ENCODE peak calls at places on chromosomes 7 and 10, in six cellular contexts. P, M, K, J, W and U are unnamed samples.

GRCh38 chr10:116961305-116962251 is 43.4 kb downstream of the SHTN1 start:
- DNase-seq in P (no peak), M (no peak), K (no peak), J (no peak), W (no peak), U (no peak)

GRCh38 chr7:101554584-101555268 is 74.4 kb downstream of the MYL10 start:
- DNase-seq in P (no peak), M (no peak), K (no peak), J (no peak), W (no peak), U (no peak)

GRCh38 chr10:52451817-52452216 is 137.7 kb downstream of the DKK1 start:
- DNase-seq in P (peak; percentile 22), M (peak; percentile 80), K (no peak), J (no peak), W (peak; percentile 91), U (peak; percentile 46)

GRCh38 chr10:43043342-43043772 is 33.5 kb upstream of the RET start:
- DNase-seq in P (no peak), M (no peak), K (no peak), J (no peak), W (no peak), U (no peak)

GRCh38 chr7:99267530-99268360 is 4.9 kb upstream of the MYH16 start:
- DNase-seq in P (peak; percentile 77), M (peak; percentile 49), K (peak; percentile 48), J (peak; percentile 85), W (peak; percentile 97), U (peak; percentile 94)

GRCh38 chr7:140008755-140009610 is 53.8 kb downstream of the PARP12 start:
- DNase-seq in P (no peak), M (no peak), K (no peak), J (no peak), W (no peak), U (no peak)

GRCh38 chr7:145665499-145666258 is 450.9 kb upstream of the CNTNAP2 start:
- DNase-seq in P (peak; percentile 4), M (no peak), K (no peak), J (no peak), W (no peak), U (peak; percentile 76)

GRCh38 chr7:144452064-144452463 is 48.6 kb upstream of the NOBOX start:
- DNase-seq in P (no peak), M (no peak), K (no peak), J (no peak), W (no peak), U (no peak)

GRCh38 chr7:84271550-84271949 is 77.0 kb upstream of the SEMA3A start:
- DNase-seq in P (peak; percentile 36), M (no peak), K (no peak), J (no peak), W (peak; percentile 68), U (no peak)

GRCh38 chr7:36048141-36048901 is 104.7 kb upstream of the EEPD1 start:
- DNase-seq in P (peak; percentile 74), M (no peak), K (no peak), J (no peak), W (peak; percentile 89), U (peak; percentile 98)

GRCh38 chr10:100826983-100827818 is 81.8 kb downstream of the PAX2 start:
- DNase-seq in P (no peak), M (no peak), K (peak; percentile 64), J (peak; percentile 56), W (peak; percentile 10), U (no peak)
- H3K27me3 ChIP-seq in P (peaks cover 97% of the 10 kb centered on the region), M (peaks cover 88% of the 10 kb centered on the region), K (peaks cover 99% of the 10 kb centered on the region), J (peaks cover 14% of the 10 kb centered on the region), W (peaks cover 93% of the 10 kb centered on the region), U (peaks cover 71% of the 10 kb centered on the region)

DNA sequence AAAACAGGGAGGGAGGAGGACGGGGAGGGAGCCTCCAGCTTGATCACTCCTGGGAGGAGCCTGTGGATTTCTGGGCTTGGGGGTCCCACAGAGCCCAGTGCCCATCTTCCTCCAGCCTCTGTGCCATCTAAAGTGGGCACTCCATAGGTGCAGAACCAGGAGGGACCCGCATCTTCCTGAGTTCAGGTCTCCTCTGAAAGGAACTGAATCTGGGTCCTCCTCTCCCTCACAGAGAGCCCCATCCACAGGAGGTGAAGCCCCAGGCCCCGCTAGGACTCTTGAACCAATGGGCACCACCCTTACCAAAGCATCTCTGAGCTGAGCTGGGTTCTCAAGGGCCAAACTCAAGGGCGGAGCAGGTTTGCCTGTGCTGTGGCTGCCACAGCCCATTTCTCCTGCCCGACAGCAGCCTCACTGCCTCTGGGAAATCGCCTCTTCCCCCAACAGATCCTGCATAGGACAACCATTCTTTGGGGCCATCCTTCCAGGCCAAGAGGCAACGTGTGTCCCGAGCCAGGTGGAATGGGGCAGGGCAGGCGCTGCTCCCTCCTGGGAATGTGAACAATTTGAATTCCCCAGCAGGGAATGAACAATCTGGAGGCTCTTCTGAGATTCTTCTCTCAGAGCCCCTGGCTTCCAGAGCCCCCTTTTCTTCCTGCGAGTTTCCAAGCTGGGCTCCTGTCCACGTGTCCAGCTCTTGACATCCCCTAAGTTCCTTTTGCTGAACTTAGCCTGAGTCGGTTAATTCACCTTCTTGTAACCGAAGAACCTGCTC is 411.0 kb upstream of the FOXK1 start:
- DNase-seq in P (no peak), M (no peak), K (no peak), J (no peak), W (no peak), U (no peak)
- H2AFZ ChIP-seq in P (no peak overlapping the region), M (no peak overlapping the region), K (no peak overlapping the region), J (no peak overlapping the region), W (no peak overlapping the region), U (no peak overlapping the region)

DNA sequence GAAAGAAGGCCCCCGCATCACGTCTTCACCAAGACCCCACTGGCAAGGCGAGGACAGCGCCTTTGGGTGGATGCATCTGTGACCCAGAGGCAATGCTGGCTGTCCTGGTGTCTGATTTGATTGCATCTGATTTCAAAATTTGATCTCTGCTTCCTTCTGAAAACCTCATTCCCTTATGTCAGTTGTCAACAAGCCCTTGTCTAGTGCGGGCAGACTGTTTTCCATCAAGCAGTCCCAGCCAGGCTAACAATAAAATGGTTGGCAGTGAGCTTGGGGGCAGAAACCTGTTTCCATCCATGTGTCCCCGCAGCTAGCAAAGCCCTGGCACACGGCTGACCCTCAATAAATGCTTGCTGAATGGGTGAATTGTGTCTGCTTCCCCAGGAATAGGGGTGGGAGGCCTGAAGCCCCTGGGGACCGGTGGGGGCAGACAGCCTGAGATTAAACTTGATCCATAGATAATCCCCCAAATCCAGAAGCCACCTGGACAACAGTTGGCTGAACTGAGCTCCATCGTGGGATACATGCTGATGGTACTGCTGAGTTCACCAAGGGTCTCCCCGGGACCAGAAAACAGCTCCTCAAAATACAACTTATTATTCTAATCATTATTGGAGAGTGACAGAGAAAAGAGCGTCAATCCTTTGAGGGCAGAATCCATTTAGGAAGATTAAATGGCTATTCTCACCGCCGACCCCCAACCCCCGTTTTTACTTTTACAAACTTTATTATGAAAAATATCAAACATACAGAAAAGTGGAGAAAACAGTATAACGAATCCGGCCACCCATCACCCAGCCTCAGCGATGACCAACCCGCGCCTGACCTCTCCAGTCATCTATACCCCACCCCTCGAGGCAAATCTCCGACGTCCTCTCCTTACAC is 912 bp upstream of the DUSP5 start:
- DNase-seq in P (no peak), M (no peak), K (no peak), J (no peak), W (peak; percentile 90), U (peak; percentile 51)
- H3K4me1 ChIP-seq in P (peaks cover 29% of the 10 kb centered on the region), M (peaks cover 41% of the 10 kb centered on the region), K (peaks cover 26% of the 10 kb centered on the region), J (peaks cover 34% of the 10 kb centered on the region), W (peaks cover 26% of the 10 kb centered on the region), U (peaks cover 3% of the 10 kb centered on the region)

GRCh38 chr10:111078505-111079185 is 1.8 kb downstream of the ADRA2A start:
- DNase-seq in P (no peak), M (no peak), K (no peak), J (no peak), W (peak; percentile 37), U (no peak)
- H3K27me3 ChIP-seq in P (peaks cover 49% of the 10 kb centered on the region), M (peaks cover 59% of the 10 kb centered on the region), K (peaks cover 55% of the 10 kb centered on the region), J (peaks cover 21% of the 10 kb centered on the region), W (no peaks in the 10 kb centered on the region), U (peaks cover 37% of the 10 kb centered on the region)